ENCODE peak calls at places on chromosome 16, in six cellular contexts. U is mucosa of descending colon, V is BE2C, J is HCT116, I is breast epithelium, S is cardiac muscle cell. Y is an unnamed sample.

GRCh38 chr16:23026777-23027362 is 122.4 kb downstream of the USP31 start:
- DNase-seq in S (peak; percentile 79), U (peak; percentile 38), J (no peak), I (no peak), V (no peak), Y (no peak)

GRCh38 chr16:50548659-50549560 is 714 bp downstream of the NKD1 start:
- DNase-seq in S (no peak), I (no peak), U (peak; percentile 31), J (no peak), V (no peak), Y (peak; percentile 16)

GRCh38 chr16:4591706-4592470 is 22.8 kb downstream of the UBALD1 start:
- DNase-seq in I (no peak), U (no peak), V (no peak), S (no peak), J (no peak), Y (no peak)

GRCh38 chr16:11506816-11507305 is 79.9 kb downstream of the LITAF start:
- DNase-seq in U (no peak), J (no peak), I (no peak), S (no peak), V (no peak), Y (no peak)

GRCh38 chr16:59039066-59039465 is 304.9 kb upstream of the GOT2 start:
- DNase-seq in J (no peak), S (no peak), I (no peak), U (no peak), V (no peak), Y (no peak)

GRCh38 chr16:73339821-73340220 is 291.9 kb upstream of the ZFHX3 start:
- DNase-seq in V (no peak), J (no peak), U (peak; percentile 6), S (no peak), I (no peak), Y (no peak)

GRCh38 chr16:17063156-17063555 is 407.6 kb downstream of the XYLT1 start:
- DNase-seq in J (no peak), I (no peak), V (no peak), U (no peak), S (no peak), Y (no peak)

GRCh38 chr16:16025214-16025968 is 76.0 kb downstream of the ABCC1 start:
- DNase-seq in S (no peak), V (no peak), J (no peak), I (peak; percentile 58), U (no peak), Y (no peak)

GRCh38 chr16:84332975-84333684 is 35.2 kb upstream of the ATP2C2 start:
- DNase-seq in J (no peak), V (no peak), U (peak; percentile 83), I (no peak), S (no peak), Y (peak; percentile 9)

GRCh38 chr16:30511509-30511908 is 14.9 kb downstream of the ZNF768 start:
- DNase-seq in J (no peak), U (no peak), S (no peak), I (no peak), V (no peak), Y (no peak)

GRCh38 chr16:88748364-88748763 is 36.7 kb downstream of the PIEZO1 start:
- DNase-seq in J (no peak), S (no peak), I (no peak), U (no peak), V (no peak), Y (no peak)

GRCh38 chr16:8674413-8675022 is at the start of gene ABAT:
- DNase-seq in S (peak; percentile 93), I (peak; percentile 91), V (peak; percentile 95), U (peak; percentile 91), J (peak; percentile 37), Y (peak; percentile 86)

DNA sequence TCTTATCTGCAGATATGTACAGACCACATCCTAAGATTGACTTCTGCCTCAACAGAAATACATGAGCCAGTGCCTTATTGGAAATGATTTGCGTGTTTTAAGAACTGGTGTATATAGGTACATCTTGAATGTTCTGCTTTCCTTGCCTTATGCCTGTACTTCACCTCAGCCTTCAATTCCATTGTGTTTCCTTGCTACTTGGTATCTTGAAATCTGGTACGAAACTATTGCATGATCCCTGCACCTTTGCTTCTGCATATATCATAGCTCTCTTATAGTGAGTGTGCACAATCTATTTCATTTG is 1.5 kb downstream of the ATF7IP2 start:
- DNase-seq in U (no peak), S (no peak), V (no peak), J (no peak), I (no peak), Y (no peak)
- H3K9me3 ChIP-seq in U (no peaks in the 10 kb centered on the region), S (no peaks in the 10 kb centered on the region), V (no peaks in the 10 kb centered on the region), J (no peaks in the 10 kb centered on the region), I (no peaks in the 10 kb centered on the region), Y (peaks cover 3% of the 10 kb centered on the region)

DNA sequence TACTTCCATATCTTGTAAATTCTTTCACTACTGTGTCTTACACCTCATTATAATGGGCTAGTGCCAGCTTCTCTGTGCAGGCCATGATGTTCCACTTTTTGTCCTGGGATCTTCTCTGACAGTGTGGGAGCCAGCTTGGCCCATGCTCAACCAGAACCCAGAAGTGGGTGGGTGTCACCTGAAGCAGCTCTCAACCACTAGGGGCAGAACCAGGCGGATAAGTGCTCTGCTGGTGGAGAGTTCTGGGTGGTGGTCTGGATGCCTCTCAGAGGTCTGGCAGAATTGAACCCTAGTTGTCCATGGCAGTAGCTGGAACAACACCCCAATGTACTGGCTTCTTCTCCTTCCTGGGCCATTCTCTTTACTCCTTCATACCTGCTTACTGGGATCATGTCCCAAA is 254.1 kb upstream of the N4BP1 start:
- DNase-seq in U (no peak), I (no peak), V (no peak), S (no peak), J (no peak), Y (no peak)
- TF ChIP-seq CTCF in U (no peak), I (no peak), V (no peak), S (no peak), J (no peak), Y (peak; percentile 46)

GRCh38 chr16:62909597-62909996 is 873.4 kb upstream of the CDH8 start:
- DNase-seq in J (no peak), V (no peak), S (no peak), I (no peak), U (no peak), Y (no peak)
- H3K9me3 ChIP-seq in J (peaks cover 7% of the 10 kb centered on the region), V (no peaks in the 10 kb centered on the region), S (no peaks in the 10 kb centered on the region), I (no peaks in the 10 kb centered on the region), U (no peaks in the 10 kb centered on the region), Y (no peaks in the 10 kb centered on the region)

DNA sequence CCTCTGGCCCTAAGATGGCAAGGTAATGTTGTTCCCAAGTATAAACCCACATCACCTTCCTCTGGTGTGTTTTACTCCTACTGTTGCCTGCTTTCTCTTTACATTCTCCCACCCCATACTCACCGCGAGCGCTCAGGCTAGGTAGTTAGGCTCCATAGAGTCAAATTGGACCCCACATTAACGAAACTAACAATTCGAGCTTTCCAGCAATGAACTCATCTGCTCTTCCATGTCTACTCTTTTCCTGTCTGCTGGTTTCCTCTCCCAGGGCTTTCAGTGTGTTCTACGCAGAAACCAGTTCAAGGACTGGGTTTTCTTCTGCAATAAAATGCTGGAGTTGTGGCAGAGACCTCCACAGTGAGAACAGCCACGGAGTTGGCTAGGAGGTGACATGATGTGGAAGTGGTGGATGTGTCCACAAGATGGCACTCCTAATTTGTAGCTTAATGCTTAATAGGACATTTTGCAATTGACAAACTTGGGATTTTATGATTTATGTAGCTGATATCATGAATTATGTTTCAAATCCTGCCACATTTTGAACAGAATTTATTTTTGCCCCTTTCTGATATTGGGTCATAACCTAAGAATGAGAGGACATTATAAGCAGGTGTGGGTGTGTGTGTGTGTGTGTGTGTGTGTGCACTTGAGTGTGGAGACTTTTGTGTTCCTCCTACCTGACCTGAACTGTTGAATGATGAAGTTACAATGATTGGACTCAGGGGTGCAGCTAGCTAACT is 2.2 kb upstream of the UQCRC2 start:
- DNase-seq in U (peak; percentile 36), S (peak; percentile 12), J (peak; percentile 36), I (no peak), V (peak; percentile 27), Y (no peak)
- TF ChIP-seq CTCF in U (no peak), S (peak; percentile 44), J (peak; percentile 59), I (no peak), V (peak; percentile 59), Y (peak; percentile 55)

DNA sequence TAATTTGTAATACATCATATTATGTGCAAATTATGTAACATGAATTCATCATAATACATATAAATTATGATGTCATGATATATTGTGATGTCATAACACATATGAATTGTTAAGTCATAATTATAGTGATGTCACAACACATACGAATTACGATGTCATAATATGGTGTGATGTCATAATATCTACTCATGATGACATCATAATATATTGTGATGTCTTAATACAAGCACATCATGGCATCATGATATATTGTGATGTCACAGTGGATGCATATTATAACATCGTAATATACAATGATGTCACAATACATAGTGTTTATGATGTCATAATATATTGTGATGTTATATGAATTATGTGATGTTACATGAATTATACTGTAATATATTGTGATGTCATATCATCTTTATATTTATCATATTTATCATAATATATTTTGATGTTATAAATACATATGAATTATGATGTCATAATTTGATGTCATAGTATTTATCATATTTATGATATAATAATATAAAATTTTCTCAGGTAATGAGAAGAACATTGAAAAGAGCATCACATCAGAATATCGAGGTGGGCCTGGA is 1793.0 kb downstream of the TP53TG3F start:
- DNase-seq in I (no peak), S (no peak), J (no peak), U (no peak), V (no peak), Y (no peak)
- H3K9me3 ChIP-seq in I (peaks cover 31% of the 10 kb centered on the region), S (peaks cover 6% of the 10 kb centered on the region), J (peaks cover 9% of the 10 kb centered on the region), U (peaks cover 50% of the 10 kb centered on the region), V (no peaks in the 10 kb centered on the region), Y (no peaks in the 10 kb centered on the region)

Y was measured in WERI-Rb-1.